ENCODE peak calls at places on chromosomes 3 and 15, in four cellular contexts. One of them, this sample, is unnamed.

GRCh38 chr3:12316721-12317351 is 28.0 kb downstream of the PPARG start:
- DNase-seq in left lung: no peak
- DNase-seq in uterus: no peak
- DNase-seq in AG10803: no peak
- DNase-seq in this sample: no peak

GRCh38 chr3:81451611-81452010 is 309.8 kb downstream of the GBE1 start:
- DNase-seq in left lung: no peak
- DNase-seq in uterus: no peak
- DNase-seq in AG10803: peak; percentile 83
- DNase-seq in this sample: no peak

GRCh38 chr3:45868213-45868612 is 18.1 kb upstream of the CCR9 start:
- DNase-seq in left lung: no peak
- DNase-seq in uterus: no peak
- DNase-seq in AG10803: no peak
- DNase-seq in this sample: no peak

GRCh38 chr3:4720316-4721075 is 227.3 kb downstream of the ITPR1 start:
- DNase-seq in left lung: no peak
- DNase-seq in uterus: peak; percentile 86
- DNase-seq in AG10803: peak; percentile 91
- DNase-seq in this sample: no peak

GRCh38 chr3:101642441-101642840 is 34.5 kb downstream of the ZBTB11 start:
- DNase-seq in left lung: no peak
- DNase-seq in uterus: no peak
- DNase-seq in AG10803: no peak
- DNase-seq in this sample: no peak

GRCh38 chr3:143138948-143139347 is 19.4 kb downstream of the CHST2 start:
- DNase-seq in left lung: no peak
- DNase-seq in uterus: no peak
- DNase-seq in AG10803: no peak
- DNase-seq in this sample: no peak

GRCh38 chr3:77053769-77054168 is 13.9 kb downstream of the ROBO2 start:
- DNase-seq in left lung: no peak
- DNase-seq in uterus: no peak
- DNase-seq in AG10803: no peak
- DNase-seq in this sample: no peak

GRCh38 chr15:40985541-40986330 is 32.5 kb downstream of the CHAC1 start:
- DNase-seq in left lung: no peak
- DNase-seq in uterus: no peak
- DNase-seq in AG10803: peak; percentile 59
- DNase-seq in this sample: no peak

GRCh38 chr15:32671339-32672325 is 30.1 kb downstream of the SCG5 start:
- DNase-seq in left lung: no peak
- DNase-seq in uterus: no peak
- DNase-seq in AG10803: peak; percentile 94
- DNase-seq in this sample: no peak

This sample was measured in hepatic stellate cell.